ENCODE peak calls at places on chromosome 10, in nine cellular contexts. N, X, C, Q, K, D, L, V and P are unnamed samples.

GRCh38 chr10:75375828-75376227 is 25.7 kb downstream of the ZNF503 start:
- DNase-seq in D (no peak), V (no peak), Q (no peak), K (no peak), N (no peak), X (no peak), L (no peak), C (no peak), P (no peak)

GRCh38 chr10:126252884-126253612 is 135.2 kb downstream of the ADAM12 start:
- DNase-seq in D (peak), L (no peak), C (no peak), N (peak), K (no peak), Q (peak), V (no peak), X (no peak), P (peak)

GRCh38 chr10:104304927-104305326 is 33.3 kb downstream of the ITPRIP start:
- DNase-seq in K (no peak), D (no peak), Q (no peak), V (no peak), C (no peak), X (no peak), N (peak), L (no peak), P (no peak)

GRCh38 chr10:19922236-19922963 is 106.2 kb downstream of the PLXDC2 start:
- DNase-seq in Q (peak), C (no peak), D (peak), N (peak), K (no peak), X (no peak), L (no peak), V (no peak), P (no peak)

GRCh38 chr10:44325157-44325556 is 59.7 kb downstream of the CXCL12 start:
- DNase-seq in L (no peak), X (no peak), K (no peak), N (no peak), Q (no peak), D (no peak), C (no peak), V (no peak), P (no peak)

GRCh38 chr10:101287922-101288638 is 58.8 kb upstream of the LBX1 start:
- DNase-seq in D (no peak), C (no peak), Q (no peak), X (peak), K (peak), L (peak), V (no peak), N (peak), P (no peak)

GRCh38 chr10:127921751-127922140 is 14.8 kb downstream of the PTPRE start:
- DNase-seq in Q (no peak), C (no peak), V (no peak), L (no peak), K (no peak), D (no peak), X (no peak), N (no peak), P (no peak)

GRCh38 chr10:83725567-83725966 is 413.7 kb upstream of the GHITM start:
- DNase-seq in C (no peak), X (no peak), D (no peak), L (no peak), Q (no peak), N (no peak), V (no peak), K (no peak), P (no peak)

GRCh38 chr10:17077251-17077904 is 52.2 kb downstream of the CUBN start:
- DNase-seq in N (peak), Q (no peak), K (no peak), V (no peak), D (no peak), C (no peak), X (no peak), L (no peak), P (no peak)

GRCh38 chr10:84401838-84402611 is 73.6 kb downstream of the CCSER2 start:
- DNase-seq in X (no peak), D (no peak), C (no peak), N (no peak), L (no peak), K (no peak), Q (no peak), V (no peak), P (no peak)

GRCh38 chr10:4316166-4316810 is 509.7 kb upstream of the AKR1E2 start:
- DNase-seq in Q (peak), L (no peak), K (no peak), D (no peak), X (no peak), N (peak), V (peak), C (no peak), P (no peak)

GRCh38 chr10:3886191-3886590 is 101.2 kb upstream of the KLF6 start:
- DNase-seq in X (no peak), C (no peak), L (peak), K (peak), Q (no peak), D (peak), N (peak), V (peak), P (no peak)

GRCh38 chr10:12975266-12975665 is 26.2 kb downstream of the CCDC3 start:
- DNase-seq in K (no peak), Q (no peak), C (no peak), L (no peak), X (no peak), V (no peak), D (no peak), N (no peak), P (no peak)

GRCh38 chr10:26841733-26842317 is 18.9 kb downstream of the ABI1 start:
- DNase-seq in C (no peak), V (no peak), X (no peak), D (no peak), Q (no peak), K (no peak), N (no peak), L (no peak), P (no peak)

GRCh38 chr10:131762789-131763696 is 137.8 kb upstream of the PPP2R2D start:
- DNase-seq in D (no peak), Q (no peak), X (no peak), C (no peak), L (no peak), V (no peak), N (no peak), K (no peak), P (no peak)

GRCh38 chr10:100877451-100877850 is 35.3 kb upstream of the SLF2 start:
- DNase-seq in C (no peak), X (no peak), L (no peak), N (no peak), Q (no peak), K (no peak), V (no peak), D (no peak), P (no peak)

GRCh38 chr10:46553238-46554049 is 3.0 kb downstream of the GPRIN2 start:
- DNase-seq in X (no peak), K (peak), C (peak), N (no peak), L (peak), Q (no peak), D (no peak), V (peak), P (no peak)

GRCh38 chr10:72085864-72086465 is 2.4 kb downstream of the SPOCK2 start:
- DNase-seq in D (no peak), Q (no peak), X (no peak), C (no peak), V (no peak), N (no peak), L (peak), K (no peak), P (no peak)

GRCh38 chr10:128440513-128441160 is 314.4 kb upstream of the MKI67 start:
- DNase-seq in C (no peak), K (no peak), L (peak), Q (no peak), D (no peak), V (no peak), N (no peak), X (no peak), P (no peak)

GRCh38 chr10:31706921-31707571 is 221.6 kb downstream of the ARHGAP12 start:
- DNase-seq in X (no peak), N (no peak), C (peak), L (no peak), K (no peak), D (no peak), V (peak), Q (no peak), P (no peak)

GRCh38 chr10:104080762-104081161 is 4.9 kb downstream of the COL17A1 start:
- DNase-seq in D (no peak), N (peak), Q (no peak), V (no peak), C (no peak), L (no peak), K (no peak), X (peak), P (no peak)

GRCh38 chr10:3265081-3265480 is 92.5 kb upstream of the PITRM1 start:
- DNase-seq in Q (no peak), N (no peak), X (no peak), K (no peak), V (no peak), D (peak), C (no peak), L (no peak), P (peak)